ENCODE peak calls at places on chromosomes 5 and 9, in six cellular contexts. One of them, this sample, is unnamed.

GRCh38 chr5:172496671-172497371 is 42.5 kb upstream of the SH3PXD2B start:
- DNase-seq in NCI-H1436: no peak
- DNase-seq in HuH-7.5: no peak
- DNase-seq in CD4-positive, alpha-beta T cell: no peak
- DNase-seq in NCI-H1694: no peak
- DNase-seq in HuH-7: no peak
- DNase-seq in this sample: no peak

GRCh38 chr5:1524799-1525623 is 1.3 kb upstream of the LPCAT1 start:
- DNase-seq in NCI-H1694: no peak
- DNase-seq in HuH-7: no peak
- DNase-seq in HuH-7.5: no peak
- DNase-seq in NCI-H1436: no peak
- DNase-seq in CD4-positive, alpha-beta T cell: no peak
- DNase-seq in this sample: no peak

GRCh38 chr5:170269579-170269978 is 28.0 kb downstream of the LCP2 start:
- DNase-seq in NCI-H1436: no peak
- DNase-seq in HuH-7: no peak
- DNase-seq in HuH-7.5: no peak
- DNase-seq in NCI-H1694: no peak
- DNase-seq in CD4-positive, alpha-beta T cell: no peak
- DNase-seq in this sample: no peak

GRCh38 chr5:137743031-137743640 is 7.2 kb upstream of the KLHL3 start:
- DNase-seq in HuH-7: peak; percentile 28
- DNase-seq in NCI-H1694: peak; percentile 51
- DNase-seq in NCI-H1436: peak; percentile 83
- DNase-seq in HuH-7.5: no peak
- DNase-seq in CD4-positive, alpha-beta T cell: peak; percentile 44
- DNase-seq in this sample: peak; percentile 78

GRCh38 chr5:73603998-73604397 is 22.0 kb upstream of the ARHGEF28 start:
- DNase-seq in HuH-7: no peak
- DNase-seq in HuH-7.5: no peak
- DNase-seq in CD4-positive, alpha-beta T cell: no peak
- DNase-seq in NCI-H1436: no peak
- DNase-seq in NCI-H1694: no peak
- DNase-seq in this sample: no peak

GRCh38 chr9:5557606-5558587 is 47.6 kb downstream of the PDCD1LG2 start:
- DNase-seq in NCI-H1694: no peak
- DNase-seq in HuH-7.5: no peak
- DNase-seq in HuH-7: no peak
- DNase-seq in NCI-H1436: no peak
- DNase-seq in CD4-positive, alpha-beta T cell: peak; percentile 28
- DNase-seq in this sample: no peak

GRCh38 chr5:445591-445990 is 2.6 kb downstream of the EXOC3 start:
- DNase-seq in NCI-H1694: no peak
- DNase-seq in NCI-H1436: no peak
- DNase-seq in HuH-7.5: no peak
- DNase-seq in HuH-7: no peak
- DNase-seq in CD4-positive, alpha-beta T cell: no peak
- DNase-seq in this sample: no peak

GRCh38 chr5:135040331-135041144 is 6.5 kb upstream of the PITX1 start:
- DNase-seq in NCI-H1436: no peak
- DNase-seq in CD4-positive, alpha-beta T cell: no peak
- DNase-seq in NCI-H1694: no peak
- DNase-seq in HuH-7.5: no peak
- DNase-seq in HuH-7: no peak
- DNase-seq in this sample: no peak

GRCh38 chr5:94785111-94785510 is 166.6 kb downstream of the SLF1 start:
- DNase-seq in NCI-H1694: no peak
- DNase-seq in CD4-positive, alpha-beta T cell: no peak
- DNase-seq in NCI-H1436: no peak
- DNase-seq in HuH-7.5: no peak
- DNase-seq in HuH-7: no peak
- DNase-seq in this sample: peak; percentile 15

GRCh38 chr9:87547665-87548064 is 50.0 kb downstream of the DAPK1 start:
- DNase-seq in HuH-7.5: no peak
- DNase-seq in CD4-positive, alpha-beta T cell: no peak
- DNase-seq in HuH-7: no peak
- DNase-seq in NCI-H1694: no peak
- DNase-seq in NCI-H1436: no peak
- DNase-seq in this sample: no peak

GRCh38 chr9:5851445-5851844 is 18.5 kb upstream of the ERMP1 start:
- DNase-seq in HuH-7.5: no peak
- DNase-seq in NCI-H1694: no peak
- DNase-seq in CD4-positive, alpha-beta T cell: no peak
- DNase-seq in HuH-7: no peak
- DNase-seq in NCI-H1436: no peak
- DNase-seq in this sample: no peak

GRCh38 chr5:160310140-160310909 is 2.0 kb downstream of the CCNJL start:
- DNase-seq in NCI-H1436: no peak
- DNase-seq in HuH-7: no peak
- DNase-seq in NCI-H1694: no peak
- DNase-seq in CD4-positive, alpha-beta T cell: no peak
- DNase-seq in HuH-7.5: no peak
- DNase-seq in this sample: no peak

GRCh38 chr5:28855631-28856030 is 1817.2 kb upstream of the CDH9 start:
- DNase-seq in NCI-H1694: no peak
- DNase-seq in NCI-H1436: no peak
- DNase-seq in HuH-7: no peak
- DNase-seq in HuH-7.5: no peak
- DNase-seq in CD4-positive, alpha-beta T cell: no peak
- DNase-seq in this sample: no peak

GRCh38 chr5:116516021-116516420 is 58.6 kb downstream of the SEMA6A start:
- DNase-seq in NCI-H1694: no peak
- DNase-seq in HuH-7: no peak
- DNase-seq in HuH-7.5: no peak
- DNase-seq in NCI-H1436: no peak
- DNase-seq in CD4-positive, alpha-beta T cell: no peak
- DNase-seq in this sample: no peak

GRCh38 chr5:143648696-143649095 is 163.3 kb upstream of the HMHB1 start:
- DNase-seq in NCI-H1436: no peak
- DNase-seq in HuH-7.5: no peak
- DNase-seq in NCI-H1694: no peak
- DNase-seq in HuH-7: no peak
- DNase-seq in CD4-positive, alpha-beta T cell: no peak
- DNase-seq in this sample: no peak

GRCh38 chr9:132062768-132063167 is 16.9 kb downstream of the MED27 start:
- DNase-seq in HuH-7.5: no peak
- DNase-seq in HuH-7: no peak
- DNase-seq in CD4-positive, alpha-beta T cell: no peak
- DNase-seq in NCI-H1436: no peak
- DNase-seq in NCI-H1694: no peak
- DNase-seq in this sample: no peak

GRCh38 chr5:149621415-149622098 is 40.3 kb downstream of the ARHGEF37 start:
- DNase-seq in NCI-H1694: no peak
- DNase-seq in HuH-7: no peak
- DNase-seq in HuH-7.5: no peak
- DNase-seq in CD4-positive, alpha-beta T cell: no peak
- DNase-seq in NCI-H1436: no peak
- DNase-seq in this sample: no peak